ENCODE peak calls at places on chromosomes 11 and 22, in six cellular contexts. C is chondrocyte; X is stimulated activated naive CD4-positive, alpha-beta T cell; J is GM23338; B is right cardiac atrium; F is stimulated activated CD4-positive, alpha-beta T cell treated with anti-CD3 and anti-CD28 coated beads, Interleukin-4, amount 100 ng/mL, for 24 hours. D is an unnamed sample.

GRCh38 chr11:128616158-128616557 is 28.8 kb upstream of the ETS1 start:
- DNase-seq in C (no peak), X (no peak), J (no peak), B (peak; percentile 72), F (no peak), D (no peak)

GRCh38 chr22:36644333-36644757 is 59.2 kb downstream of the CACNG2 start:
- DNase-seq in C (no peak), X (no peak), J (peak; percentile 93), B (no peak), F (peak; percentile 32), D (peak; percentile 51)

GRCh38 chr11:35347921-35348331 is 71.4 kb downstream of the SLC1A2 start:
- DNase-seq in C (no peak), X (no peak), J (no peak), B (no peak), F (no peak), D (peak; percentile 52)

GRCh38 chr11:67564230-67564629 is 19.4 kb upstream of the GSTP1 start:
- DNase-seq in C (no peak), X (no peak), J (no peak), B (no peak), F (no peak), D (no peak)

GRCh38 chr11:88292156-88292844 is 45.2 kb downstream of the CTSC start:
- DNase-seq in C (no peak), X (no peak), J (no peak), B (no peak), F (no peak), D (no peak)

GRCh38 chr11:73384871-73385692 is 8.9 kb downstream of the RELT start:
- DNase-seq in C (no peak), X (no peak), J (no peak), B (peak; percentile 87), F (no peak), D (no peak)

GRCh38 chr11:132779487-132779886 is 752.8 kb downstream of the OPCML start:
- DNase-seq in C (no peak), X (no peak), J (peak; percentile 48), B (no peak), F (no peak), D (no peak)

GRCh38 chr11:118295834-118296454 is 8.6 kb upstream of the CD3E start:
- DNase-seq in C (no peak), X (peak; percentile 16), J (peak; percentile 72), B (no peak), F (peak; percentile 64), D (no peak)

GRCh38 chr11:82405392-82405791 is 328.3 kb downstream of the FAM181B start:
- DNase-seq in C (no peak), X (no peak), J (no peak), B (no peak), F (no peak), D (no peak)

GRCh38 chr11:73390601-73391565 is 14.7 kb downstream of the RELT start:
- DNase-seq in C (no peak), X (no peak), J (no peak), B (peak; percentile 58), F (no peak), D (no peak)

GRCh38 chr11:25860677-25861445 is 471.1 kb upstream of the ANO3 start:
- DNase-seq in C (no peak), X (no peak), J (no peak), B (no peak), F (no peak), D (no peak)

GRCh38 chr11:106625566-106625965 is 392.7 kb downstream of the GUCY1A2 start:
- DNase-seq in C (no peak), X (no peak), J (no peak), B (no peak), F (no peak), D (no peak)

D was measured in hepatic stellate cell.